ENCODE peak calls at places on chromosomes 13 and 19, in four cellular contexts. U is stimulated activated naive CD4-positive, alpha-beta T cell treated with Interleukin-2 at 50 U/mL for 16 hours; W is NCI-H1436; G is cardiac fibroblast. E is an unnamed sample.

GRCh38 chr13:97429681-97430081 is 4.3 kb upstream of the RAP2A start:
- DNase-seq in W (no peak), G (peak; percentile 55), U (no peak), E (no peak)

GRCh38 chr19:51359294-51359693 is 6.9 kb downstream of the ETFB start:
- DNase-seq in G (peak; percentile 85), W (no peak), U (no peak), E (no peak)

GRCh38 chr19:39083983-39084731 is at the start of gene ACP7:
- DNase-seq in W (no peak), U (no peak), G (no peak), E (no peak)

GRCh38 chr19:19488041-19488874 is 27.1 kb downstream of the TSSK6 start:
- DNase-seq in U (no peak), G (peak; percentile 27), W (no peak), E (no peak)

GRCh38 chr13:100361504-100361903 is 227.1 kb downstream of the GGACT start:
- DNase-seq in W (no peak), G (peak; percentile 87), U (no peak), E (no peak)

GRCh38 chr19:49590971-49591730 is at the start of gene PRR12:
- DNase-seq in U (peak; percentile 72), W (peak; percentile 82), G (peak; percentile 77), E (peak; percentile 74)

GRCh38 chr13:68173111-68173510 is 943.0 kb upstream of the PCDH9 start:
- DNase-seq in U (no peak), G (no peak), W (no peak), E (no peak)

GRCh38 chr13:78398743-78399410 is 204.5 kb downstream of the POU4F1 start:
- DNase-seq in G (no peak), W (no peak), U (no peak), E (no peak)

GRCh38 chr13:22137361-22138050 is 466.6 kb downstream of the FGF9 start:
- DNase-seq in G (no peak), W (no peak), U (no peak), E (no peak)

GRCh38 chr13:23021921-23022320 is 158.9 kb upstream of the SGCG start:
- DNase-seq in G (no peak), U (no peak), W (no peak), E (no peak)

GRCh38 chr13:42001580-42001979 is 40.7 kb upstream of the VWA8 start:
- DNase-seq in U (no peak), G (peak; percentile 89), W (no peak), E (no peak)

GRCh38 chr13:26987614-26988013 is 184.0 kb downstream of the USP12 start:
- DNase-seq in U (no peak), W (no peak), G (no peak), E (no peak)

GRCh38 chr19:3463959-3464796 is 16.1 kb downstream of the SMIM24 start:
- DNase-seq in W (no peak), G (no peak), U (no peak), E (no peak)

GRCh38 chr19:16127080-16127479 is 15.4 kb downstream of the RAB8A start:
- DNase-seq in W (no peak), G (no peak), U (no peak), E (no peak)

GRCh38 chr13:45219938-45220375 is 19.1 kb upstream of the KCTD4 start:
- DNase-seq in G (peak; percentile 87), U (no peak), W (no peak), E (no peak)

GRCh38 chr13:71645467-71645866 is 221.5 kb downstream of the DACH1 start:
- DNase-seq in U (no peak), G (no peak), W (no peak), E (no peak)

GRCh38 chr13:52862358-52863206 is 14.1 kb upstream of the PCDH8 start:
- DNase-seq in W (no peak), G (no peak), U (no peak), E (no peak)

GRCh38 chr13:97329331-97329730 is 104.6 kb upstream of the RAP2A start:
- DNase-seq in G (peak; percentile 33), U (no peak), W (no peak), E (no peak)

GRCh38 chr19:1725100-1726064 is 27.9 kb upstream of the ONECUT3 start:
- DNase-seq in G (peak; percentile 44), W (peak; percentile 39), U (peak; percentile 34), E (no peak)

GRCh38 chr19:45613926-45614725 is 12.1 kb upstream of the GPR4 start:
- DNase-seq in W (no peak), G (peak; percentile 93), U (peak; percentile 54), E (no peak)

GRCh38 chr13:24161980-24162517 is 1.5 kb downstream of the SPATA13 start:
- DNase-seq in G (no peak), U (no peak), W (no peak), E (no peak)

GRCh38 chr13:102309110-102309509 is 92.7 kb downstream of the FGF14 start:
- DNase-seq in W (no peak), U (no peak), G (no peak), E (peak; percentile 44)

GRCh38 chr13:66224644-66225043 is 1005.5 kb downstream of the PCDH9 start:
- DNase-seq in U (no peak), G (no peak), W (no peak), E (no peak)

GRCh38 chr13:36891752-36892151 is 28.3 kb downstream of the SMAD9 start:
- DNase-seq in G (peak; percentile 20), U (no peak), W (no peak), E (no peak)

GRCh38 chr19:44685877-44686276 is 13.1 kb upstream of the CEACAM16 start:
- DNase-seq in U (no peak), G (peak; percentile 70), W (no peak), E (no peak)

GRCh38 chr13:36192166-36192565 is 22.2 kb downstream of the SOHLH2 start:
- DNase-seq in U (no peak), W (no peak), G (peak; percentile 23), E (no peak)

GRCh38 chr19:46613525-46613924 is 11.4 kb downstream of the PTGIR start:
- DNase-seq in U (no peak), G (no peak), W (no peak), E (peak; percentile 43)

GRCh38 chr19:10701955-10702307 is 692 bp downstream of the QTRT1 start:
- DNase-seq in G (no peak), W (no peak), U (no peak), E (no peak)

GRCh38 chr13:42990147-42990990 is 1.7 kb downstream of the EPSTI1 start:
- DNase-seq in G (peak; percentile 42), U (no peak), W (peak; percentile 42), E (no peak)

GRCh38 chr13:26483546-26483945 is 73.9 kb upstream of the WASF3 start:
- DNase-seq in W (no peak), U (no peak), G (no peak), E (no peak)

GRCh38 chr13:22837980-22838615 is 342.7 kb upstream of the SGCG start:
- DNase-seq in U (no peak), G (no peak), W (no peak), E (no peak)

GRCh38 chr19:16324384-16325160 is at the start of gene KLF2:
- DNase-seq in U (peak; percentile 81), G (peak; percentile 95), W (peak; percentile 74), E (peak; percentile 96)